ENCODE peak calls at places on chromosomes 2 and 18, in nine cellular contexts. R, Q, M, Y, L, D, C, E and F are unnamed samples.
A peak's percentile ranks its signal among the peaks of the same experiment; 100 is the strongest.

GRCh38 chr18:31244737-31245432 is 73.1 kb upstream of the DSG1 start:
- DNase-seq in R (no peak), Q (no peak), M (no peak), Y (no peak), L (no peak), D (no peak), C (no peak), E (no peak), F (no peak)

GRCh38 chr18:10242922-10243680 is 211.3 kb upstream of the APCDD1 start:
- DNase-seq in R (no peak), Q (no peak), M (no peak), Y (peak; percentile 74), L (peak; percentile 33), D (no peak), C (no peak), E (no peak), F (no peak)

GRCh38 chr2:162840598-162841246 is 2.2 kb upstream of the KCNH7 start:
- DNase-seq in R (no peak), Q (no peak), M (peak; percentile 1), Y (peak; percentile 80), L (peak; percentile 16), D (no peak), C (peak; percentile 84), E (peak; percentile 35), F (peak; percentile 68)

GRCh38 chr18:6960656-6961055 is 156.9 kb downstream of the LAMA1 start:
- DNase-seq in R (no peak), Q (no peak), M (no peak), Y (no peak), L (no peak), D (no peak), C (no peak), E (no peak), F (no peak)

GRCh38 chr2:234435836-234436481 is 60.9 kb downstream of the ARL4C start:
- DNase-seq in R (no peak), Q (no peak), M (no peak), Y (no peak), L (no peak), D (no peak), C (no peak), E (no peak), F (no peak)

GRCh38 chr2:70930371-70931329 is 5.0 kb upstream of the ATP6V1B1 start:
- DNase-seq in R (no peak), Q (no peak), M (no peak), Y (peak; percentile 70), L (no peak), D (peak; percentile 42), C (peak; percentile 42), E (no peak), F (no peak)

GRCh38 chr2:20476950-20477349 is 30.1 kb downstream of the RHOB start:
- DNase-seq in R (no peak), Q (no peak), M (no peak), Y (no peak), L (no peak), D (peak; percentile 23), C (no peak), E (no peak), F (no peak)

GRCh38 chr2:206241767-206242166 is 32.7 kb upstream of the ZDBF2 start:
- DNase-seq in R (no peak), Q (no peak), M (no peak), Y (no peak), L (no peak), D (no peak), C (no peak), E (no peak), F (no peak)

GRCh38 chr2:23485261-23485660 is 100.3 kb downstream of the KLHL29 start:
- DNase-seq in R (no peak), Q (no peak), M (no peak), Y (no peak), L (no peak), D (no peak), C (no peak), E (no peak), F (no peak)

GRCh38 chr2:206692971-206693370 is 25.2 kb downstream of the DYTN start:
- DNase-seq in R (no peak), Q (no peak), M (no peak), Y (no peak), L (no peak), D (no peak), C (no peak), E (no peak), F (peak; percentile 13)